ENCODE peak calls at places on chromosome 22, in four cellular contexts. T is osteocyte, N is coronary artery, E is uterus. J is an unnamed sample.

GRCh38 chr22:20808844-20809243 is 34.9 kb downstream of the SERPIND1 start:
- DNase-seq in T (no peak), N (no peak), E (no peak), J (no peak)

GRCh38 chr22:35330258-35330861 is 30.7 kb downstream of the TOM1 start:
- DNase-seq in T (no peak), N (no peak), E (peak; percentile 89), J (peak; percentile 88)

GRCh38 chr22:35480143-35480542 is 60.5 kb upstream of the RASD2 start:
- DNase-seq in T (no peak), N (no peak), E (peak; percentile 72), J (peak; percentile 48)

GRCh38 chr22:19955241-19956128 is 13.9 kb upstream of the TXNRD2 start:
- DNase-seq in T (no peak), N (no peak), E (no peak), J (no peak)

GRCh38 chr22:33542153-33542552 is 378.1 kb downstream of the LARGE1 start:
- DNase-seq in T (no peak), N (no peak), E (no peak), J (peak; percentile 39)

GRCh38 chr22:33757443-33758124 is 162.7 kb downstream of the LARGE1 start:
- DNase-seq in T (no peak), N (no peak), E (peak; percentile 61), J (no peak)

GRCh38 chr22:46451741-46452140 is 85.7 kb downstream of the CELSR1 start:
- DNase-seq in T (no peak), N (no peak), E (no peak), J (no peak)

GRCh38 chr22:16965560-16965959 is 42.5 kb downstream of the GAB4 start:
- DNase-seq in T (no peak), N (no peak), E (no peak), J (no peak)

GRCh38 chr22:17774928-17775675 is 833 bp upstream of the BID start:
- DNase-seq in T (no peak), N (no peak), E (no peak), J (no peak)

GRCh38 chr22:39949964-39950737 is 10.0 kb upstream of the TMA7B start:
- DNase-seq in T (no peak), N (no peak), E (no peak), J (no peak)

GRCh38 chr22:39952347-39952746 is 7.8 kb upstream of the TMA7B start:
- DNase-seq in T (no peak), N (no peak), E (no peak), J (no peak)

GRCh38 chr22:39954584-39955055 is 5.6 kb upstream of the TMA7B start:
- DNase-seq in T (no peak), N (no peak), E (no peak), J (no peak)

GRCh38 chr22:39955675-39956074 is 4.5 kb upstream of the TMA7B start:
- DNase-seq in T (no peak), N (no peak), E (no peak), J (no peak)

GRCh38 chr22:39953101-39953500 is 7.1 kb upstream of the TMA7B start:
- DNase-seq in T (no peak), N (no peak), E (no peak), J (no peak)
- TF ChIP-seq CTCF in T (no peak), N (no peak), E (no peak), J (no peak)

DNA sequence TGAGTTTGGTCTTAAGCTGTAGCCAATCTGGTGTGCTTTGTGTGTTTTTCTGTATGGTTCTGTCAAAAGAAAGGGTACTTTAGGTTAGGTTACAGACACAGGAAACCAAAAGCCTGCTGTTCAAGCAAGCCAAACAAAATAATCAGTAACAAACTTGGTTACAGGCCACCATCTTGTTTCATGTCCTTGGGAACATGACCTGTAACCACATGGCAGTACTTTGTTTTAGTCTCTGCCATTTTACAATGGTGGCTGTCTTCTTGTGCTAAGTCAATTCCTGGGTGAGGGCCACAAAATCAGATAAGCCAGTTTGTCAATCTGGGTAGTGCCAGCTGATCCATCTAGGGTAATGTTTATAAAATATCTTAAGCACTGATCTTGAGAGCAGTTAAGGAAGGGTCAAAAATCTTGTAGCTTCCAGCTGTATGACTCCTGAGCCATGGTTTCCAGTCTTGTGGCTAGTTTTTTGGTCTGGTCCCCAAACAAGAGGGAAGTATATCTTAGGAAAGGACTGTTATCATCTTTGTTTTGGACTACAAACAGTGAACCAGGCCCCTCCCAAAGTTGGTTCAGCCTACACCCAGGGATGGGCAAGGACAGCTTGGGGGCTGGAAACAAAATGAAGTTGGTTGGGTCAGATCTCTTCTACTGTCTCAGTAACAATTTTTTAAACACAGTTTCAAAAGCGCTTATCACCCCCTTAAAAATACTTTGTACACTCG is 90.0 kb downstream of the IGLL5 start:
- DNase-seq in T (no peak), N (no peak), E (no peak), J (no peak)
- TF ChIP-seq CTCF in T (no peak), N (no peak), E (no peak), J (no peak)

DNA sequence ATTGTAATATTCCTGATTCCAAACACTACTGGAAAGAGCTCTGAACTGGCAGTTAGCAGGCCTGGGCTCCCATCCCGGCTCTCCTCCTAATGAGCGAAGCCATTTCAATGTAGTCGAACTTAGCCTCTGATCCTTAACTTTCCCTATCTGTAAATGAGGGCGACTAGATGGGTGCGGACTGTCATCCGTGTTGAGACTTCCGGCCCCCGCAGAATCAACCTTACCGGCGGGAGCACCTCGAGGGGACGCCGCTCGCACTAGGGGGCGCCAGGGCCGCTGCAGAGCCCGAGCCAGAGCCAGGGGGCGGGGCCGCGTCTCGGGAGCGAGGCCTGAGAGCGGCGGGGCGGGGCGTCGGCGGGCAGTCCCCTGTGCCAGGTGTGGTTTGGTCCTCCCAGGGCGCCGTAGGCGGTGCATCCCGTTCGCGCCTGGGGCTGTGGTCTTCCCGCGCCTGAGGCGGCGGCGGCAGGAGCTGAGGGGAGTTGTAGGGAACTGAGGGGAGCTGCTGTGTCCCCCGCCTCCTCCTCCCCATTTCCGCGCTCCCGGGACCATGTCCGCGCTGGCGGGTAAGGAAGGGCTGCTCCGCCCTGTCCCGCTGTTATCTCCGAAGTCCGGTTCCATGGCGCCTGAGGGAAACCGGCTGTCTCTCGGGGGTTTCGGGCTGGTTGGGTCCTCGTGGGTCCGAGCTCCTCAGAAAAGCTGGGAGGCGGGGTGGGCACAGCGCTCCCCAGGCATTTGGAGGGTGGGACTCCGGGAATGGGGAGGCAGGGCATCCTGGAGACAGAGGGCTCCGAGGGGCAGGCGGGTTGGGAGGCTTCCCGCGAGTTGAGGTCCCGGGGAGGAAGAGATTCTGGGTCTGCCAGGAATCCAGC is at the start of gene LIMK2:
- DNase-seq in T (peak; percentile 96), N (peak; percentile 91), E (peak; percentile 94), J (peak; percentile 87)
- TF ChIP-seq CTCF in T (peak; percentile 96), N (peak; percentile 74), E (peak; percentile 87), J (peak; percentile 78)

GRCh38 chr22:27959335-27960090 is 40.5 kb upstream of the PITPNB start:
- DNase-seq in T (no peak), N (no peak), E (no peak), J (peak; percentile 55)
- TF ChIP-seq CTCF in T (no peak), N (no peak), E (no peak), J (no peak)

GRCh38 chr22:43747877-43748276 is 64.2 kb downstream of the EFCAB6 start:
- DNase-seq in T (no peak), N (no peak), E (no peak), J (no peak)
- TF ChIP-seq CTCF in T (no peak), N (no peak), E (no peak), J (no peak)

GRCh38 chr22:50525104-50525958 is at the start of gene SCO2:
- DNase-seq in T (peak; percentile 99), N (peak; percentile 95), E (peak; percentile 97), J (peak; percentile 91)
- TF ChIP-seq CTCF in T (peak; percentile 67), N (no peak), E (peak; percentile 53), J (peak; percentile 37)

GRCh38 chr22:44330188-44330726 is 17.5 kb upstream of the SHISAL1 start:
- DNase-seq in T (no peak), N (no peak), E (no peak), J (no peak)

GRCh38 chr22:44330727-44331660 is 18.2 kb upstream of the SHISAL1 start:
- DNase-seq in T (no peak), N (no peak), E (no peak), J (no peak)

GRCh38 chr22:44332946-44333345 is 20.2 kb upstream of the SHISAL1 start:
- DNase-seq in T (no peak), N (no peak), E (no peak), J (no peak)

GRCh38 chr22:44333847-44334635 is 21.3 kb upstream of the SHISAL1 start:
- DNase-seq in T (no peak), N (no peak), E (no peak), J (no peak)

DNA sequence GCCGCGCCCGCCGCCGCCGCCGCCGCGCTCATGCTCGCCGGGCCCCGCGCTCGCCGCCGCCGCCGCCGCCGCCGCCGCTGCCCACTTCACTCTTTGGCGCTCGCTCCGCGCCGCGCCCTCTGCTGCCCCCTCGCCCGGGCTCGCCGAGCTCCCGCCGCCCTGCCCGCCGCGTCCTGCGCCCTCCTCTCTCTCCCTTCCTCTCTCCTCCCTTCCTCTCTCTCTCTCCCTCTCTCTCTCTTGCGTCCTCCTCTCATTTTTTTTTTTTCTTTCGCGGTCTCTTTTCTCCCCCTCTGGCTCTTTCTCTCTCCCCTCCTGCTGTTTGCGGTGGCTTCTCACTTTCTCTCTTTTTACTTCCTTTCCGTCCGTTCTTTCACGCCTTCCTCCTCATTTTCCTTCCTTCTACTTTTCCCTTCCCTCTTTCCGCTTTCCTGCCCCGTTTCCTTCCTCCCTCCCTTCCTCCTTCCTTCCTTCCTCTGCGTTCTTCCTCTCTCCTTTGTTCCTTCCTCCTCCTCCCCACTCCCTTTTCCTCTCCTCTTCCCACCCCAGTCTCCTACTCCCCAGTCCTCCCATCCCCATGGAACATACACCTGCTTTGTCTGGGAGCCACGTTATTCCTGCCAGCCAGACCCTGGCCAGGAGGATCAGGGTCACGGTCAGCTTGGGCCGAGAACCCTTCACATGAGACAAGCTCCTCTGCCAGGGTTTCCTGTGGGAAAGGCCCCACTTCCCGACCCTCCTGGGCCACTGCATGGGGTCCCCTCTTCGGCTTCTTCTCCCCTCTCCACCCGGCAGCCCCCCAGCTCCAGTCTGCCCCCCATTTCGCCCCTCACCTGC is 19.3 kb upstream of the SHISAL1 start:
- DNase-seq in T (no peak), N (no peak), E (peak; percentile 57), J (no peak)
- TF ChIP-seq CTCF in T (peak; percentile 29), N (no peak), E (peak; percentile 29), J (no peak)

DNA sequence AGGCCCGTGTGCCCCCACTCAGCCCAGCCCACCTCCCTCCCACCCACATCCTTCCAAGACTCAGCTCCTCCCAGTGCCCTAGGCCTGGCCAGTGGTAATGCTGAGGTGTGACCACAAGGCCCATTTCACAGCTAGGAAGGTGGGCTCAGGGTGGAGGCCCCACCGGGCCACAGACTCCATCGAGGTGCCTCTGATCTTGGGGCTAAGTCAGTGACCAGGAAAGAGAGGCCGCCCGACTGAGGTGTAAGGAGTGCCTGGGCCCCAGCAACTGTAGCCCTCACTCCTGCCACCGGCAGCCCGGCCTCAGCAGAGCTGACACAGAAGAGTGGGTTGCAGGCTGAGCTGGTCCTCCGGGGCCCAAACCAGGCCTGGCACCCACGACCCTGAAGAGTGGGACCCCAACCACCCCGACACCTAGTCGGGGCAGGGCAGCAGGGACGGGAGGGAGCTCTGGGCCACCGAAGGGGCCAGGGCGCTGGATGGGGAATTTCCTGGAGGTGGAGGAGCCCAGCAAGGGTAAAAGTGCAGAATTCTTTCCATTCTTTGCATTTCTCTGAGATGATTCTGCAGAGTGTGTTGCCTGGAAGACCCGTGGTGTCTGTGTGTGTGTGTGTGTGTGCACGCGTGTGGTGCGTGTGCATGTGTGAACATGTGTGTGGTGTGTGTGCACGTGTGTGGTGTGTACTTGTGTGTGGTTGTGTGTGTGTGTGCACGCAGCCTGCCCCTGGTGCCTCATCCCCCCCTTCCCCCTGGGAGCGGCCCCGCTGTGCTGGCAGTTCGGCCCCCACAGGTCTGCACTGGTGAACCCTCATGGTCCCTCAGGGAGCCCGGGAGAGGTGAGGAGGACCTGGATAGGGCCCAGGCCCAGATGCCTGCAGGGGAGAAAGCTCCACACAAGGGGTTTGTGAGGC is 8.3 kb upstream of the PIM3 start:
- DNase-seq in T (no peak), N (no peak), E (no peak), J (no peak)
- TF ChIP-seq CTCF in T (no peak), N (no peak), E (no peak), J (no peak)